ENCODE peak calls at places on chromosomes 4 and X, in four cellular contexts. G is astrocyte of the spinal cord, E is tibial nerve, J is neuronal stem cell. Y is an unnamed sample.

GRCh38 chr4:77488882-77489281 is 116.7 kb upstream of the CXCL13 start:
- DNase-seq in G (no peak), E (no peak), J (no peak), Y (no peak)

GRCh38 chrX:48835524-48836329 is at the start of gene PCSK1N:
- DNase-seq in G (no peak), E (no peak), J (no peak), Y (no peak)

GRCh38 chrX:45824471-45824870 is 623.8 kb upstream of the DIPK2B start:
- DNase-seq in G (peak; percentile 92), E (no peak), J (no peak), Y (peak; percentile 95)

GRCh38 chr4:107622006-107622405 is 98.0 kb downstream of the PAPSS1 start:
- DNase-seq in G (no peak), E (no peak), J (no peak), Y (no peak)

GRCh38 chrX:132270699-132271098 is 51.5 kb upstream of the RAP2C start:
- DNase-seq in G (peak; percentile 46), E (peak; percentile 57), J (no peak), Y (peak; percentile 88)

GRCh38 chr4:115657991-115658390 is 544.6 kb upstream of the NDST4 start:
- DNase-seq in G (no peak), E (no peak), J (no peak), Y (no peak)

GRCh38 chrX:107213477-107213876 is 7.1 kb downstream of the DNAAF6 start:
- DNase-seq in G (no peak), E (no peak), J (no peak), Y (no peak)

GRCh38 chr4:126850286-126850685 is 782.5 kb upstream of the INTU start:
- DNase-seq in G (peak; percentile 93), E (no peak), J (no peak), Y (peak; percentile 98)

GRCh38 chrX:35622021-35622420 is 176.1 kb upstream of the MAGEB16 start:
- DNase-seq in G (no peak), E (no peak), J (no peak), Y (no peak)

GRCh38 chrX:131607796-131608369 is 64.0 kb downstream of the OR13H1 start:
- DNase-seq in G (no peak), E (no peak), J (no peak), Y (no peak)

GRCh38 chrX:107542500-107542899 is 85.8 kb upstream of the PRPS1 start:
- DNase-seq in G (peak; percentile 27), E (no peak), J (no peak), Y (peak; percentile 15)

GRCh38 chr4:81215219-81215892 is at the start of gene PRKG2:
- DNase-seq in G (peak; percentile 11), E (no peak), J (peak; percentile 15), Y (no peak)

GRCh38 chrX:119455264-119455663 is 13.0 kb upstream of the SLC25A5 start:
- DNase-seq in G (no peak), E (no peak), J (no peak), Y (peak; percentile 87)

GRCh38 chr4:78185117-78185516 is 128.0 kb downstream of the FRAS1 start:
- DNase-seq in G (no peak), E (no peak), J (no peak), Y (no peak)

GRCh38 chr4:108024078-108024990 is 34.6 kb downstream of the HADH start:
- DNase-seq in G (no peak), E (no peak), J (no peak), Y (no peak)

GRCh38 chr4:98314791-98315565 is 53.8 kb downstream of the RAP1GDS1 start:
- DNase-seq in G (peak; percentile 31), E (no peak), J (no peak), Y (no peak)

GRCh38 chrX:11445540-11445939 is 152.3 kb downstream of the AMELX start:
- DNase-seq in G (no peak), E (no peak), J (no peak), Y (no peak)

GRCh38 chr4:29278580-29278979 is 1441.6 kb upstream of the PCDH7 start:
- DNase-seq in G (peak; percentile 74), E (no peak), J (no peak), Y (no peak)

GRCh38 chr4:172042714-172043114 is 229.5 kb downstream of the GALNTL6 start:
- DNase-seq in G (no peak), E (no peak), J (no peak), Y (peak; percentile 40)

GRCh38 chrX:107565916-107566602 is 62.3 kb upstream of the PRPS1 start:
- DNase-seq in G (peak; percentile 81), E (no peak), J (peak; percentile 54), Y (peak; percentile 64)

GRCh38 chr4:128553665-128554515 is 255.6 kb upstream of the JADE1 start:
- DNase-seq in G (no peak), E (no peak), J (no peak), Y (no peak)

GRCh38 chr4:99759346-99759984 is 57.2 kb upstream of the DAPP1 start:
- DNase-seq in G (peak; percentile 18), E (no peak), J (no peak), Y (no peak)

GRCh38 chrX:65451663-65452062 is 82.9 kb downstream of the LAS1L start:
- DNase-seq in G (peak; percentile 10), E (no peak), J (no peak), Y (peak; percentile 29)

GRCh38 chrX:13734278-13735172 is at the start of the genes OFD1 and TRAPPC2:
- DNase-seq in G (peak; percentile 97), E (peak; percentile 77), J (peak; percentile 85), Y (peak; percentile 87)

GRCh38 chrX:13733506-13733905 is 914 bp downstream of the TRAPPC2 start:
- DNase-seq in G (no peak), E (no peak), J (no peak), Y (no peak)

GRCh38 chrX:13732246-13733067 is 2.0 kb downstream of the TRAPPC2 start:
- DNase-seq in G (no peak), E (no peak), J (no peak), Y (no peak)
- H3K4me3 ChIP-seq in G (no peak overlapping the region), E (no peak overlapping the region), J (no peak overlapping the region), Y (no peak overlapping the region)

DNA sequence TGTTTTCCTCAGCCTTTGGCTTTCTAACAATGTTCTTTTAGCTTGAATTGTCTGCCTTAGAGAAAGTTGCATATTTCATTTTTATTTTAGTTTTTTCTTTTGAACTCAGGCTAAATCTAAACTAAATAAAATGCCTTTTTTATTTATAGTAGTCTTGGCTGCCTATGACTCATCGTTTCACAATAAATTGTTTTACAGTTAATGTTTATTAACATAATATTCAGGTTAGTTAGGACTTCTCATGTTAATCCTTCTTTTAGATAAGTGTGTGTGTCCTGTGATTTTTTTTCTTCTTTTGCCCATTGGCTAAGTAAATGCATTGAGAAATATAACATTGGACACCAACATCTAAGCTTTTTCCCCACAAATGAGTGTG is 1.6 kb downstream of the RP2 start:
- DNase-seq in G (no peak), E (no peak), J (no peak), Y (peak; percentile 42)
- H3K4me3 ChIP-seq in G (peak overlapping the region; percentile 80), E (no peak overlapping the region), J (peak overlapping the region; percentile 72), Y (peak overlapping the region; percentile 67)

DNA sequence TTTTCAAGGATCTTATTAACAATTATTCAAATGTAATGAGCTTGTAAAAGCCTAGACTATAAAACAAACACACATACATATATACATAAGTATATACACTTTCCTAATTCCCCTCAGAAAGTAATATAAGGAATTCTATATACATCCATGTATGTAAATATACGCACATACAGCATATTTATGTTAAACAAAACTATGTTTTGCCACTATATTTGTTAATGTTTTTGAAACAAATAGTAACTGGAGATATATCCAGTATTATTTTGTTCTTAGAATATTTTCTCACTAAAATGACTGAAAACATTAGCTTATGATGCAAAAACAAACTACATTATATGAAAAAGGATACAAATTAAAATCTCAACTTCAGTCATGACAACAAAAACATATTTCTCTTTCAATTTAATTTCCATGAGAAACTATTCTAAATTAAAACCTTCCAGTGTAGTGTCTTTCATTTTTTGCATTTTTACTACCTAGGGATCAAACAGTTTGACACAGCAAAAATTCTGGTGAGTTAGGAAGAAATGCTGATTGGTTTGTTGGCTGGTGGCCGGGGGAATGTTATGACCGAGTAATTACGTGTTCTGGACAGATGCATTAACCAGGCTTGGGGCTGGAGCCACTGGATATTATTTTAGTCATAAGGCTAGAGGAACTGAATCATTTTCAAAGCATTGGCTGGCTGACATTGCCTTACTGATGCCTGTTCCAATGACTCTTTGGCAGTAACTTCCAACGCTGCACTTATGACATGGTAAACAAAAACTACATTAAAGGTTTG is 84.9 kb downstream of the FBXO8 start:
- DNase-seq in G (peak; percentile 85), E (no peak), J (no peak), Y (peak; percentile 53)
- H3K4me3 ChIP-seq in G (no peak overlapping the region), E (no peak overlapping the region), J (no peak overlapping the region), Y (no peak overlapping the region)

GRCh38 chr4:106011387-106011786 is 116.1 kb downstream of the NPNT start:
- DNase-seq in G (no peak), E (no peak), J (no peak), Y (no peak)

DNA sequence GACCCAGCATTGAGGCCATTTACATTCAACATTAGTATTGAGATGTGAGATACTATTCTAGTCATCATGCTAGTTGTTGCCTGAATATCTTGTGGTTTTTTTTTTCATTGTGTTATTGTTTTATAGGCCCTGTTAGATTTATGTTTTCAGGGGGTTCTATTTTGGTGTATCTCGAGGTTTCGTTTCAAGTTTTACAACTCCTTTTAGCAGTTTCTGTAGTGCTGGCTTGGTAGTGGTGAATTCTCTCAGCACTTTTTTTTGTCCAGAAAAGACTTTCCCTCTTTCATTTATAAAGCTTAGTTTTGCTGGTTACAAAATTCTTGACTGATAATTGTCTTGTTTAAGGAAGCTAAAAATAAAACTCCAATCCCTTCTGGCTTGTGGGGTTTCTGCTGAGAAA is 115.5 kb downstream of the NPNT start:
- DNase-seq in G (no peak), E (no peak), J (no peak), Y (no peak)
- H3K4me3 ChIP-seq in G (no peak overlapping the region), E (no peak overlapping the region), J (no peak overlapping the region), Y (no peak overlapping the region)

GRCh38 chr4:123393696-123394095 is 2.9 kb upstream of the SPRY1 start:
- DNase-seq in G (no peak), E (no peak), J (no peak), Y (no peak)
- H3K4me3 ChIP-seq in G (no peak overlapping the region), E (no peak overlapping the region), J (no peak overlapping the region), Y (no peak overlapping the region)

GRCh38 chrX:117973175-117974075 is 143.2 kb downstream of the KLHL13 start:
- DNase-seq in G (no peak), E (no peak), J (no peak), Y (no peak)
- H3K4me3 ChIP-seq in G (no peak overlapping the region), E (peak overlapping the region; percentile 1), J (no peak overlapping the region), Y (no peak overlapping the region)

GRCh38 chr4:177308842-177309524 is 691 bp upstream of the NEIL3 start:
- DNase-seq in G (no peak), E (no peak), J (no peak), Y (no peak)
- H3K4me3 ChIP-seq in G (peak overlapping the region; percentile 64), E (peak overlapping the region; percentile 38), J (peak overlapping the region; percentile 74), Y (peak overlapping the region; percentile 68)

GRCh38 chrX:56994375-56995270 is 718 bp downstream of the SPIN3 start:
- DNase-seq in G (peak; percentile 1), E (no peak), J (no peak), Y (no peak)
- H3K4me3 ChIP-seq in G (peak overlapping the region; percentile 58), E (peak overlapping the region; percentile 43), J (peak overlapping the region; percentile 81), Y (peak overlapping the region; percentile 60)

Y was measured in bronchial epithelial cell.